ENCODE peak calls at places on chromosome 5, in eight cellular contexts. One of them, this sample, is unnamed.

GRCh38 chr5:88452820-88453219 is 184.2 kb upstream of the TMEM161B start:
- DNase-seq in AG08395: no peak
- DNase-seq in cardiac fibroblast: no peak
- DNase-seq in SIG-M5: no peak
- DNase-seq in hippocampal formation: no peak
- DNase-seq in kidney tubule cell: peak
- DNase-seq in stimulated activated CD4-positive, alpha-beta T cell treated with anti-CD3 and anti-CD28 coated beads, Interleukin-2, amount 100 ng/mL, for 24 hours: no peak
- DNase-seq in activated CD8-positive, alpha-beta memory T cell treated with anti-CD3 and anti-CD28 coated beads, Interleukin-2, amount 50 U/mL, for 48 hours: no peak
- DNase-seq in this sample: no peak

GRCh38 chr5:151694035-151694485 is 7.3 kb upstream of the SPARC start:
- DNase-seq in hippocampal formation: peak
- DNase-seq in activated CD8-positive, alpha-beta memory T cell treated with anti-CD3 and anti-CD28 coated beads, Interleukin-2, amount 50 U/mL, for 48 hours: no peak
- DNase-seq in stimulated activated CD4-positive, alpha-beta T cell treated with anti-CD3 and anti-CD28 coated beads, Interleukin-2, amount 100 ng/mL, for 24 hours: no peak
- DNase-seq in AG08395: no peak
- DNase-seq in cardiac fibroblast: peak
- DNase-seq in SIG-M5: no peak
- DNase-seq in kidney tubule cell: peak
- DNase-seq in this sample: peak

GRCh38 chr5:172380992-172381643 is 73.2 kb downstream of the SH3PXD2B start:
- DNase-seq in hippocampal formation: peak
- DNase-seq in AG08395: peak
- DNase-seq in activated CD8-positive, alpha-beta memory T cell treated with anti-CD3 and anti-CD28 coated beads, Interleukin-2, amount 50 U/mL, for 48 hours: no peak
- DNase-seq in cardiac fibroblast: peak
- DNase-seq in kidney tubule cell: peak
- DNase-seq in SIG-M5: no peak
- DNase-seq in stimulated activated CD4-positive, alpha-beta T cell treated with anti-CD3 and anti-CD28 coated beads, Interleukin-2, amount 100 ng/mL, for 24 hours: no peak
- DNase-seq in this sample: peak

GRCh38 chr5:149434162-149435014 is 55.3 kb upstream of the IL17B start:
- DNase-seq in AG08395: peak
- DNase-seq in stimulated activated CD4-positive, alpha-beta T cell treated with anti-CD3 and anti-CD28 coated beads, Interleukin-2, amount 100 ng/mL, for 24 hours: peak
- DNase-seq in SIG-M5: no peak
- DNase-seq in activated CD8-positive, alpha-beta memory T cell treated with anti-CD3 and anti-CD28 coated beads, Interleukin-2, amount 50 U/mL, for 48 hours: peak
- DNase-seq in kidney tubule cell: peak
- DNase-seq in cardiac fibroblast: peak
- DNase-seq in hippocampal formation: peak
- DNase-seq in this sample: no peak

GRCh38 chr5:180126716-180127681 is 55.4 kb upstream of the RNF130 start:
- DNase-seq in AG08395: peak
- DNase-seq in cardiac fibroblast: peak
- DNase-seq in stimulated activated CD4-positive, alpha-beta T cell treated with anti-CD3 and anti-CD28 coated beads, Interleukin-2, amount 100 ng/mL, for 24 hours: peak
- DNase-seq in hippocampal formation: no peak
- DNase-seq in SIG-M5: no peak
- DNase-seq in activated CD8-positive, alpha-beta memory T cell treated with anti-CD3 and anti-CD28 coated beads, Interleukin-2, amount 50 U/mL, for 48 hours: peak
- DNase-seq in kidney tubule cell: peak
- DNase-seq in this sample: no peak

GRCh38 chr5:52392321-52392720 is 395.4 kb upstream of the ITGA1 start:
- DNase-seq in SIG-M5: no peak
- DNase-seq in activated CD8-positive, alpha-beta memory T cell treated with anti-CD3 and anti-CD28 coated beads, Interleukin-2, amount 50 U/mL, for 48 hours: no peak
- DNase-seq in hippocampal formation: no peak
- DNase-seq in AG08395: no peak
- DNase-seq in kidney tubule cell: no peak
- DNase-seq in cardiac fibroblast: no peak
- DNase-seq in stimulated activated CD4-positive, alpha-beta T cell treated with anti-CD3 and anti-CD28 coated beads, Interleukin-2, amount 100 ng/mL, for 24 hours: no peak
- DNase-seq in this sample: no peak

GRCh38 chr5:78132507-78132906 is 162.0 kb downstream of the AP3B1 start:
- DNase-seq in hippocampal formation: no peak
- DNase-seq in AG08395: no peak
- DNase-seq in cardiac fibroblast: no peak
- DNase-seq in SIG-M5: no peak
- DNase-seq in activated CD8-positive, alpha-beta memory T cell treated with anti-CD3 and anti-CD28 coated beads, Interleukin-2, amount 50 U/mL, for 48 hours: no peak
- DNase-seq in kidney tubule cell: no peak
- DNase-seq in stimulated activated CD4-positive, alpha-beta T cell treated with anti-CD3 and anti-CD28 coated beads, Interleukin-2, amount 100 ng/mL, for 24 hours: no peak
- DNase-seq in this sample: no peak

GRCh38 chr5:150129813-150130492 is 25.7 kb downstream of the PDGFRB start:
- DNase-seq in hippocampal formation: peak
- DNase-seq in AG08395: peak
- DNase-seq in activated CD8-positive, alpha-beta memory T cell treated with anti-CD3 and anti-CD28 coated beads, Interleukin-2, amount 50 U/mL, for 48 hours: peak
- DNase-seq in kidney tubule cell: peak
- DNase-seq in SIG-M5: no peak
- DNase-seq in stimulated activated CD4-positive, alpha-beta T cell treated with anti-CD3 and anti-CD28 coated beads, Interleukin-2, amount 100 ng/mL, for 24 hours: peak
- DNase-seq in cardiac fibroblast: peak
- DNase-seq in this sample: peak

GRCh38 chr5:110549301-110549700 is 177.2 kb downstream of the TMEM232 start:
- DNase-seq in cardiac fibroblast: no peak
- DNase-seq in SIG-M5: no peak
- DNase-seq in hippocampal formation: no peak
- DNase-seq in AG08395: no peak
- DNase-seq in stimulated activated CD4-positive, alpha-beta T cell treated with anti-CD3 and anti-CD28 coated beads, Interleukin-2, amount 100 ng/mL, for 24 hours: no peak
- DNase-seq in kidney tubule cell: no peak
- DNase-seq in activated CD8-positive, alpha-beta memory T cell treated with anti-CD3 and anti-CD28 coated beads, Interleukin-2, amount 50 U/mL, for 48 hours: no peak
- DNase-seq in this sample: no peak

GRCh38 chr5:150649108-150649827 is 8.8 kb downstream of the SYNPO start:
- DNase-seq in AG08395: no peak
- DNase-seq in hippocampal formation: no peak
- DNase-seq in activated CD8-positive, alpha-beta memory T cell treated with anti-CD3 and anti-CD28 coated beads, Interleukin-2, amount 50 U/mL, for 48 hours: no peak
- DNase-seq in cardiac fibroblast: no peak
- DNase-seq in stimulated activated CD4-positive, alpha-beta T cell treated with anti-CD3 and anti-CD28 coated beads, Interleukin-2, amount 100 ng/mL, for 24 hours: no peak
- DNase-seq in kidney tubule cell: no peak
- DNase-seq in SIG-M5: no peak
- DNase-seq in this sample: no peak

GRCh38 chr5:2895196-2895595 is 143.7 kb upstream of the IRX2 start:
- DNase-seq in hippocampal formation: no peak
- DNase-seq in SIG-M5: no peak
- DNase-seq in stimulated activated CD4-positive, alpha-beta T cell treated with anti-CD3 and anti-CD28 coated beads, Interleukin-2, amount 100 ng/mL, for 24 hours: no peak
- DNase-seq in kidney tubule cell: no peak
- DNase-seq in AG08395: no peak
- DNase-seq in activated CD8-positive, alpha-beta memory T cell treated with anti-CD3 and anti-CD28 coated beads, Interleukin-2, amount 50 U/mL, for 48 hours: no peak
- DNase-seq in cardiac fibroblast: no peak
- DNase-seq in this sample: no peak

GRCh38 chr5:151221574-151221973 is 2.3 kb downstream of the CCDC69 start:
- DNase-seq in stimulated activated CD4-positive, alpha-beta T cell treated with anti-CD3 and anti-CD28 coated beads, Interleukin-2, amount 100 ng/mL, for 24 hours: no peak
- DNase-seq in cardiac fibroblast: no peak
- DNase-seq in hippocampal formation: no peak
- DNase-seq in AG08395: peak
- DNase-seq in activated CD8-positive, alpha-beta memory T cell treated with anti-CD3 and anti-CD28 coated beads, Interleukin-2, amount 50 U/mL, for 48 hours: no peak
- DNase-seq in kidney tubule cell: no peak
- DNase-seq in SIG-M5: no peak
- DNase-seq in this sample: no peak

GRCh38 chr5:102713682-102714231 is 41.3 kb upstream of the PAM start:
- DNase-seq in AG08395: no peak
- DNase-seq in stimulated activated CD4-positive, alpha-beta T cell treated with anti-CD3 and anti-CD28 coated beads, Interleukin-2, amount 100 ng/mL, for 24 hours: no peak
- DNase-seq in SIG-M5: no peak
- DNase-seq in hippocampal formation: no peak
- DNase-seq in activated CD8-positive, alpha-beta memory T cell treated with anti-CD3 and anti-CD28 coated beads, Interleukin-2, amount 50 U/mL, for 48 hours: no peak
- DNase-seq in cardiac fibroblast: no peak
- DNase-seq in kidney tubule cell: peak
- DNase-seq in this sample: no peak

GRCh38 chr5:160089549-160089948 is 29.7 kb downstream of the PWWP2A start:
- DNase-seq in SIG-M5: no peak
- DNase-seq in AG08395: no peak
- DNase-seq in cardiac fibroblast: no peak
- DNase-seq in hippocampal formation: no peak
- DNase-seq in stimulated activated CD4-positive, alpha-beta T cell treated with anti-CD3 and anti-CD28 coated beads, Interleukin-2, amount 100 ng/mL, for 24 hours: no peak
- DNase-seq in activated CD8-positive, alpha-beta memory T cell treated with anti-CD3 and anti-CD28 coated beads, Interleukin-2, amount 50 U/mL, for 48 hours: no peak
- DNase-seq in kidney tubule cell: no peak
- DNase-seq in this sample: no peak

GRCh38 chr5:180350296-180350695 is 2.8 kb downstream of the GFPT2 start:
- DNase-seq in activated CD8-positive, alpha-beta memory T cell treated with anti-CD3 and anti-CD28 coated beads, Interleukin-2, amount 50 U/mL, for 48 hours: no peak
- DNase-seq in AG08395: no peak
- DNase-seq in kidney tubule cell: no peak
- DNase-seq in SIG-M5: no peak
- DNase-seq in cardiac fibroblast: no peak
- DNase-seq in hippocampal formation: no peak
- DNase-seq in stimulated activated CD4-positive, alpha-beta T cell treated with anti-CD3 and anti-CD28 coated beads, Interleukin-2, amount 100 ng/mL, for 24 hours: no peak
- DNase-seq in this sample: no peak

GRCh38 chr5:4366628-4367027 is 771.0 kb downstream of the IRX1 start:
- DNase-seq in cardiac fibroblast: no peak
- DNase-seq in kidney tubule cell: no peak
- DNase-seq in stimulated activated CD4-positive, alpha-beta T cell treated with anti-CD3 and anti-CD28 coated beads, Interleukin-2, amount 100 ng/mL, for 24 hours: no peak
- DNase-seq in hippocampal formation: no peak
- DNase-seq in activated CD8-positive, alpha-beta memory T cell treated with anti-CD3 and anti-CD28 coated beads, Interleukin-2, amount 50 U/mL, for 48 hours: no peak
- DNase-seq in AG08395: no peak
- DNase-seq in SIG-M5: no peak
- DNase-seq in this sample: no peak

GRCh38 chr5:56375011-56375410 is 141.9 kb upstream of the ANKRD55 start:
- DNase-seq in AG08395: no peak
- DNase-seq in kidney tubule cell: no peak
- DNase-seq in cardiac fibroblast: no peak
- DNase-seq in activated CD8-positive, alpha-beta memory T cell treated with anti-CD3 and anti-CD28 coated beads, Interleukin-2, amount 50 U/mL, for 48 hours: no peak
- DNase-seq in hippocampal formation: no peak
- DNase-seq in stimulated activated CD4-positive, alpha-beta T cell treated with anti-CD3 and anti-CD28 coated beads, Interleukin-2, amount 100 ng/mL, for 24 hours: no peak
- DNase-seq in SIG-M5: no peak
- DNase-seq in this sample: no peak

GRCh38 chr5:139383275-139383992 is at the start of gene SLC23A1:
- DNase-seq in hippocampal formation: no peak
- DNase-seq in SIG-M5: no peak
- DNase-seq in stimulated activated CD4-positive, alpha-beta T cell treated with anti-CD3 and anti-CD28 coated beads, Interleukin-2, amount 100 ng/mL, for 24 hours: no peak
- DNase-seq in cardiac fibroblast: peak
- DNase-seq in kidney tubule cell: peak
- DNase-seq in AG08395: no peak
- DNase-seq in activated CD8-positive, alpha-beta memory T cell treated with anti-CD3 and anti-CD28 coated beads, Interleukin-2, amount 50 U/mL, for 48 hours: no peak
- DNase-seq in this sample: no peak

GRCh38 chr5:173315495-173316352 is 12.5 kb downstream of the STC2 start:
- DNase-seq in AG08395: peak
- DNase-seq in cardiac fibroblast: peak
- DNase-seq in SIG-M5: no peak
- DNase-seq in kidney tubule cell: peak
- DNase-seq in hippocampal formation: no peak
- DNase-seq in activated CD8-positive, alpha-beta memory T cell treated with anti-CD3 and anti-CD28 coated beads, Interleukin-2, amount 50 U/mL, for 48 hours: no peak
- DNase-seq in stimulated activated CD4-positive, alpha-beta T cell treated with anti-CD3 and anti-CD28 coated beads, Interleukin-2, amount 100 ng/mL, for 24 hours: no peak
- DNase-seq in this sample: no peak

GRCh38 chr5:139190125-139190524 is 8.0 kb downstream of the SIL1 start:
- DNase-seq in SIG-M5: no peak
- DNase-seq in AG08395: peak
- DNase-seq in stimulated activated CD4-positive, alpha-beta T cell treated with anti-CD3 and anti-CD28 coated beads, Interleukin-2, amount 100 ng/mL, for 24 hours: no peak
- DNase-seq in cardiac fibroblast: peak
- DNase-seq in hippocampal formation: no peak
- DNase-seq in kidney tubule cell: no peak
- DNase-seq in activated CD8-positive, alpha-beta memory T cell treated with anti-CD3 and anti-CD28 coated beads, Interleukin-2, amount 50 U/mL, for 48 hours: no peak
- DNase-seq in this sample: no peak

GRCh38 chr5:176869501-176870109 is 29.5 kb downstream of the HK3 start:
- DNase-seq in kidney tubule cell: no peak
- DNase-seq in SIG-M5: no peak
- DNase-seq in cardiac fibroblast: no peak
- DNase-seq in stimulated activated CD4-positive, alpha-beta T cell treated with anti-CD3 and anti-CD28 coated beads, Interleukin-2, amount 100 ng/mL, for 24 hours: no peak
- DNase-seq in AG08395: no peak
- DNase-seq in activated CD8-positive, alpha-beta memory T cell treated with anti-CD3 and anti-CD28 coated beads, Interleukin-2, amount 50 U/mL, for 48 hours: no peak
- DNase-seq in hippocampal formation: no peak
- DNase-seq in this sample: no peak

GRCh38 chr5:157362982-157363381 is 97.0 kb upstream of the NIPAL4 start:
- DNase-seq in stimulated activated CD4-positive, alpha-beta T cell treated with anti-CD3 and anti-CD28 coated beads, Interleukin-2, amount 100 ng/mL, for 24 hours: no peak
- DNase-seq in AG08395: no peak
- DNase-seq in SIG-M5: no peak
- DNase-seq in activated CD8-positive, alpha-beta memory T cell treated with anti-CD3 and anti-CD28 coated beads, Interleukin-2, amount 50 U/mL, for 48 hours: peak
- DNase-seq in cardiac fibroblast: no peak
- DNase-seq in hippocampal formation: no peak
- DNase-seq in kidney tubule cell: no peak
- DNase-seq in this sample: no peak

GRCh38 chr5:119613937-119614336 is 15.4 kb upstream of the FAM170A start:
- DNase-seq in cardiac fibroblast: no peak
- DNase-seq in AG08395: no peak
- DNase-seq in kidney tubule cell: no peak
- DNase-seq in hippocampal formation: no peak
- DNase-seq in SIG-M5: no peak
- DNase-seq in stimulated activated CD4-positive, alpha-beta T cell treated with anti-CD3 and anti-CD28 coated beads, Interleukin-2, amount 100 ng/mL, for 24 hours: no peak
- DNase-seq in activated CD8-positive, alpha-beta memory T cell treated with anti-CD3 and anti-CD28 coated beads, Interleukin-2, amount 50 U/mL, for 48 hours: no peak
- DNase-seq in this sample: no peak

GRCh38 chr5:138466900-138467710 is 1.8 kb downstream of the EGR1 start:
- DNase-seq in stimulated activated CD4-positive, alpha-beta T cell treated with anti-CD3 and anti-CD28 coated beads, Interleukin-2, amount 100 ng/mL, for 24 hours: no peak
- DNase-seq in hippocampal formation: no peak
- DNase-seq in kidney tubule cell: no peak
- DNase-seq in AG08395: no peak
- DNase-seq in SIG-M5: no peak
- DNase-seq in activated CD8-positive, alpha-beta memory T cell treated with anti-CD3 and anti-CD28 coated beads, Interleukin-2, amount 50 U/mL, for 48 hours: no peak
- DNase-seq in cardiac fibroblast: peak
- DNase-seq in this sample: peak

GRCh38 chr5:171705036-171705435 is 80.6 kb upstream of the SMIM23 start:
- DNase-seq in hippocampal formation: no peak
- DNase-seq in kidney tubule cell: no peak
- DNase-seq in stimulated activated CD4-positive, alpha-beta T cell treated with anti-CD3 and anti-CD28 coated beads, Interleukin-2, amount 100 ng/mL, for 24 hours: no peak
- DNase-seq in activated CD8-positive, alpha-beta memory T cell treated with anti-CD3 and anti-CD28 coated beads, Interleukin-2, amount 50 U/mL, for 48 hours: no peak
- DNase-seq in SIG-M5: no peak
- DNase-seq in cardiac fibroblast: no peak
- DNase-seq in AG08395: no peak
- DNase-seq in this sample: no peak

GRCh38 chr5:32462618-32463017 is 18.1 kb upstream of the ZFR start:
- DNase-seq in SIG-M5: no peak
- DNase-seq in activated CD8-positive, alpha-beta memory T cell treated with anti-CD3 and anti-CD28 coated beads, Interleukin-2, amount 50 U/mL, for 48 hours: peak
- DNase-seq in stimulated activated CD4-positive, alpha-beta T cell treated with anti-CD3 and anti-CD28 coated beads, Interleukin-2, amount 100 ng/mL, for 24 hours: peak
- DNase-seq in kidney tubule cell: peak
- DNase-seq in AG08395: peak
- DNase-seq in hippocampal formation: no peak
- DNase-seq in cardiac fibroblast: no peak
- DNase-seq in this sample: no peak

GRCh38 chr5:91499943-91500531 is 116.9 kb upstream of the ARRDC3 start:
- DNase-seq in activated CD8-positive, alpha-beta memory T cell treated with anti-CD3 and anti-CD28 coated beads, Interleukin-2, amount 50 U/mL, for 48 hours: no peak
- DNase-seq in SIG-M5: peak
- DNase-seq in AG08395: peak
- DNase-seq in kidney tubule cell: peak
- DNase-seq in cardiac fibroblast: peak
- DNase-seq in hippocampal formation: peak
- DNase-seq in stimulated activated CD4-positive, alpha-beta T cell treated with anti-CD3 and anti-CD28 coated beads, Interleukin-2, amount 100 ng/mL, for 24 hours: no peak
- DNase-seq in this sample: no peak

GRCh38 chr5:2756211-2756746 is 4.8 kb upstream of the IRX2 start:
- DNase-seq in hippocampal formation: no peak
- DNase-seq in kidney tubule cell: peak
- DNase-seq in activated CD8-positive, alpha-beta memory T cell treated with anti-CD3 and anti-CD28 coated beads, Interleukin-2, amount 50 U/mL, for 48 hours: no peak
- DNase-seq in AG08395: peak
- DNase-seq in SIG-M5: no peak
- DNase-seq in cardiac fibroblast: peak
- DNase-seq in stimulated activated CD4-positive, alpha-beta T cell treated with anti-CD3 and anti-CD28 coated beads, Interleukin-2, amount 100 ng/mL, for 24 hours: no peak
- DNase-seq in this sample: no peak

GRCh38 chr5:143311428-143311827 is 92.1 kb downstream of the NR3C1 start:
- DNase-seq in hippocampal formation: no peak
- DNase-seq in SIG-M5: no peak
- DNase-seq in AG08395: no peak
- DNase-seq in kidney tubule cell: peak
- DNase-seq in activated CD8-positive, alpha-beta memory T cell treated with anti-CD3 and anti-CD28 coated beads, Interleukin-2, amount 50 U/mL, for 48 hours: no peak
- DNase-seq in cardiac fibroblast: peak
- DNase-seq in stimulated activated CD4-positive, alpha-beta T cell treated with anti-CD3 and anti-CD28 coated beads, Interleukin-2, amount 100 ng/mL, for 24 hours: no peak
- DNase-seq in this sample: no peak